ENCODE peak calls at places on chromosome 3, in ten cellular contexts. S is esophagus muscularis mucosa, T is upper lobe of left lung, P is breast epithelium, B is GM23338, J is transverse colon, C is Panc1, O is GM12878, V is K562, Q is HCT116. U is an unnamed sample.

GRCh38 chr3:190094201-190094718 is 26.4 kb downstream of the P3H2 start:
- DNase-seq in S (no peak), T (no peak), P (no peak), B (no peak), J (no peak), C (no peak), O (no peak), V (no peak), Q (no peak), U (no peak)

GRCh38 chr3:46944191-46944590 is 32.4 kb downstream of the CCDC12 start:
- DNase-seq in S (no peak), T (no peak), P (no peak), B (peak), J (no peak), C (no peak), O (no peak), V (no peak), Q (no peak), U (no peak)

GRCh38 chr3:125165189-125165947 is 47.2 kb downstream of the SLC12A8 start:
- DNase-seq in S (no peak), T (peak), P (no peak), B (peak), J (no peak), C (peak), O (no peak), V (no peak), Q (no peak), U (no peak)

GRCh38 chr3:127666684-127667083 is 6.1 kb upstream of the ABTB1 start:
- DNase-seq in S (no peak), T (no peak), P (no peak), B (no peak), J (no peak), C (no peak), O (no peak), V (no peak), Q (no peak), U (no peak)

GRCh38 chr3:187382609-187383151 is 14.5 kb downstream of the RTP4 start:
- DNase-seq in S (no peak), T (no peak), P (no peak), B (no peak), J (no peak), C (no peak), O (no peak), V (no peak), Q (no peak), U (no peak)

GRCh38 chr3:8186213-8186612 is 315.4 kb upstream of the LMCD1 start:
- DNase-seq in S (no peak), T (no peak), P (no peak), B (no peak), J (no peak), C (no peak), O (no peak), V (no peak), Q (no peak), U (no peak)

GRCh38 chr3:131218196-131218595 is 163.4 kb upstream of the NUDT16 start:
- DNase-seq in S (no peak), T (no peak), P (no peak), B (no peak), J (no peak), C (no peak), O (no peak), V (no peak), Q (no peak), U (no peak)

GRCh38 chr3:149783576-149783975 is 8.8 kb downstream of the ANKUB1 start:
- DNase-seq in S (no peak), T (no peak), P (no peak), B (no peak), J (no peak), C (no peak), O (no peak), V (no peak), Q (no peak), U (no peak)

GRCh38 chr3:88113311-88114162 is 36.2 kb upstream of the C3orf38 start:
- DNase-seq in S (no peak), T (peak), P (peak), B (peak), J (peak), C (peak), O (peak), V (peak), Q (peak), U (peak)

GRCh38 chr3:123861081-123861836 is 22.9 kb downstream of the MYLK start:
- DNase-seq in S (no peak), T (no peak), P (no peak), B (no peak), J (no peak), C (no peak), O (no peak), V (no peak), Q (no peak), U (no peak)

GRCh38 chr3:187628169-187628568 is 42.0 kb downstream of the SST start:
- DNase-seq in S (no peak), T (no peak), P (no peak), B (peak), J (no peak), C (no peak), O (no peak), V (no peak), Q (no peak), U (no peak)

GRCh38 chr3:63861306-63861705 is 2.3 kb downstream of the THOC7 start:
- DNase-seq in S (no peak), T (no peak), P (no peak), B (peak), J (no peak), C (no peak), O (no peak), V (no peak), Q (no peak), U (no peak)

GRCh38 chr3:129663045-129663446 is 56.6 kb upstream of the PLXND1 start:
- DNase-seq in S (no peak), T (no peak), P (peak), B (peak), J (no peak), C (no peak), O (no peak), V (no peak), Q (peak), U (no peak)

GRCh38 chr3:177978948-177979347 is 557.3 kb upstream of the KCNMB2 start:
- DNase-seq in S (no peak), T (no peak), P (no peak), B (no peak), J (no peak), C (no peak), O (no peak), V (no peak), Q (no peak), U (no peak)

GRCh38 chr3:122973893-122974615 is 53.5 kb downstream of the SEMA5B start:
- DNase-seq in S (no peak), T (no peak), P (no peak), B (no peak), J (no peak), C (no peak), O (no peak), V (no peak), Q (no peak), U (no peak)

GRCh38 chr3:158920375-158920774 is 118.5 kb downstream of the MFSD1 start:
- DNase-seq in S (no peak), T (no peak), P (no peak), B (no peak), J (no peak), C (no peak), O (no peak), V (no peak), Q (no peak), U (no peak)

GRCh38 chr3:10514407-10515069 is 9.2 kb upstream of the ATP2B2 start:
- DNase-seq in S (no peak), T (no peak), P (no peak), B (no peak), J (no peak), C (no peak), O (no peak), V (no peak), Q (no peak), U (no peak)

GRCh38 chr3:69012111-69012835 is 1.2 kb downstream of the EOGT start:
- DNase-seq in S (no peak), T (peak), P (peak), B (peak), J (peak), C (no peak), O (no peak), V (no peak), Q (no peak), U (no peak)

GRCh38 chr3:194738254-194739093 is 52.8 kb downstream of the FAM43A start:
- DNase-seq in S (no peak), T (no peak), P (peak), B (no peak), J (no peak), C (no peak), O (no peak), V (no peak), Q (peak), U (no peak)

GRCh38 chr3:17070560-17070959 is 185.8 kb downstream of the PLCL2 start:
- DNase-seq in S (no peak), T (no peak), P (no peak), B (peak), J (peak), C (no peak), O (no peak), V (no peak), Q (no peak), U (no peak)

GRCh38 chr3:197356275-197356674 is 57.9 kb upstream of the DLG1 start:
- DNase-seq in S (no peak), T (peak), P (peak), B (no peak), J (peak), C (no peak), O (no peak), V (no peak), Q (no peak), U (no peak)

GRCh38 chr3:171396048-171396447 is 64.2 kb downstream of the TNIK start:
- DNase-seq in S (no peak), T (no peak), P (no peak), B (no peak), J (no peak), C (no peak), O (no peak), V (no peak), Q (no peak), U (no peak)

GRCh38 chr3:78724886-78725285 is 1042.9 kb downstream of the ROBO1 start:
- DNase-seq in S (no peak), T (no peak), P (no peak), B (peak), J (no peak), C (no peak), O (no peak), V (no peak), Q (no peak), U (no peak)

GRCh38 chr3:34106879-34107278 is 308.4 kb downstream of the PDCD6IP start:
- DNase-seq in S (no peak), T (peak), P (no peak), B (peak), J (peak), C (peak), O (peak), V (peak), Q (peak), U (peak)

GRCh38 chr3:153348457-153349137 is 186.6 kb downstream of the RAP2B start:
- DNase-seq in S (no peak), T (no peak), P (no peak), B (peak), J (no peak), C (no peak), O (no peak), V (no peak), Q (no peak), U (no peak)

GRCh38 chr3:195762249-195762585 is 41.4 kb downstream of the MUC20 start:
- DNase-seq in S (no peak), T (no peak), P (no peak), B (no peak), J (no peak), C (no peak), O (no peak), V (no peak), Q (no peak), U (no peak)
- H3K27ac ChIP-seq in S (no peak), T (no peak), P (no peak), B (no peak), J (no peak), C (no peak), O (no peak), V (no peak), Q (no peak), U (no peak)

DNA sequence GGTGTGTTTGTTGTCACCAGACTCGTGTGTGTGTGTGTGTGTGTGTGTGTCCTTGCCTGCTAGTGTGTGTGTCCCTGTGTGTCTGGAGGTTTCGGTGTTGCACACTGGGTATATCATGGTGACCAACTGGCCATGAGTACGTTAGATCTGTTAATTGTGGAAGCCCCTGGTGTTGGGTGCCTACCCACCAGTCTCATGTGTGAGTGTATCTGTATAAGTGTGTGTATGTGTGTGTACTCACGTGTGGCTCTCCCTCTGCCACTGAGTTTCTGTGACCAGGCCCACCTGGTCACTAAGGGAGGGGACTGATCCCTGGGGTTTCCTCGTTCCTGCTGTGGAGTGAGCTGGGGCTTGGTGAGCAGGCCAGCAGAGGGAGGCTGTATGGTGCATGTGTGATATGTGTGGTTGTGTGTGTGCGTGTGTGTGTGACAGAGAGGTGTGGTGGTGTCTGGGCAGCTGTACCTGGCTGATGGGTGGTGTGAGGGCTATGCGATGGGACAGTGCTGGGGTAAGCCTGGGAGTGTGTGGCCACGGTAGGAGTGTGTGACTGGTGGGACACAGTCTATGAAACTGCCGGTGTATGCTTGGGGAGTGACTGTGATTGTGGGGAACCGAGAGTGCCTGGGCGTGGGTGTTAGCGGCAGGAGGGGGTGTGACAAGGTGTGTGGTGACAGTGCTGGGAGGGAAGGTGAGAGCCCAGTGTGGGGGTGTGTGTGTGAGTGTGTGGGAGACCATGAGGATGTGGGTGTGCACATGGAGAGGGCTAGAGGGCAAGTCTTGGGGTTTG is 1.9 kb downstream of the PRKCD start:
- DNase-seq in S (no peak), T (no peak), P (no peak), B (no peak), J (peak), C (no peak), O (no peak), V (peak), Q (no peak), U (no peak)
- TF ChIP-seq POLR2AphosphoS5 in S (no peak), T (no peak), P (no peak), B (no peak), J (peak), C (no peak), O (peak), V (no peak), Q (no peak), U (peak)

DNA sequence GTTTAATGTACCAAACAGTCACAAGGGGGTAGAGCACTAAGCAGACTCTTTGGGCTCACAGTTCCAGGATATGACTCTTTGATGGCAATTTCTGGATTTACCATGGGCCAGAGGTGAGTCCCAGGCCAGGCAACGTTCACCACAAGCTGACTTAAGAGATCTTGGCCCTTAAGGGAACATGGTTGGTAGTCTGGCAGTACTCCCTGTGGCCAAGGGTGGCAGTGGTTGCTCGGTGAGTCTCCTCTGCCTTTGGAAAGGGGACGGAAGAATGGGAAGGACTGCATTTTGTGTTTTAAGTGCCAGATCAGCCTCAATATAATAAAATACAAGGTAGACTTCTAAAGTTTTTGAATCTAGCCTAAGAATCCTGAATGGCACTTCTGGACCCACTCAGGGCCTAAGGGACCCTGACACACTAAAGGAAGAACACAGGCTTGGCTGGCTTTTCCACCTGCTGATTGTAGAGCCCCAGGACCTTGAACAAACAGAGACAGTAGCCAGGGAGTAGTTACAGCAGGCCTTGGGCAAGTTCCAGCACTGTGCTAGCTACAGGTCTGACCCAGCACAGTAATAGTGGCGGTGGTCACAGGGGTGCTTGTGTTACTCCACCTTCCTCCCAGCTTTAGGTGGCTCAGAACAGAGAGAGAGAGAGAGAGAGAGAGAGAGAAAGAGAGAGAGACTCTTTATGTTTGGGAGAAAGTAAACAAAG is 730.7 kb upstream of the ALCAM start:
- DNase-seq in S (no peak), T (no peak), P (no peak), B (peak), J (no peak), C (no peak), O (no peak), V (no peak), Q (no peak), U (no peak)
- TF ChIP-seq CTCF in S (no peak), T (no peak), P (no peak), B (peak), J (no peak), C (no peak), O (no peak), V (no peak), Q (peak), U (no peak)

GRCh38 chr3:170076715-170077238 is 39.0 kb downstream of the GPR160 start:
- DNase-seq in S (no peak), T (no peak), P (no peak), B (no peak), J (no peak), C (no peak), O (no peak), V (no peak), Q (no peak), U (no peak)
- H3K27ac ChIP-seq in S (no peak), T (no peak), P (no peak), B (peak), J (peak), C (no peak), O (no peak), V (peak), Q (no peak), U (no peak)

GRCh38 chr3:186052096-186052495 is 56.8 kb downstream of the ETV5 start:
- DNase-seq in S (peak), T (no peak), P (no peak), B (no peak), J (no peak), C (no peak), O (no peak), V (no peak), Q (no peak), U (no peak)

GRCh38 chr3:186058225-186058624 is 50.7 kb downstream of the ETV5 start:
- DNase-seq in S (no peak), T (no peak), P (no peak), B (no peak), J (no peak), C (no peak), O (no peak), V (no peak), Q (no peak), U (no peak)

GRCh38 chr3:186057594-186057993 is 51.3 kb downstream of the ETV5 start:
- DNase-seq in S (no peak), T (no peak), P (no peak), B (peak), J (no peak), C (no peak), O (no peak), V (no peak), Q (no peak), U (peak)

GRCh38 chr3:186053954-186054353 is 54.9 kb downstream of the ETV5 start:
- DNase-seq in S (no peak), T (no peak), P (no peak), B (peak), J (no peak), C (no peak), O (no peak), V (no peak), Q (no peak), U (no peak)

DNA sequence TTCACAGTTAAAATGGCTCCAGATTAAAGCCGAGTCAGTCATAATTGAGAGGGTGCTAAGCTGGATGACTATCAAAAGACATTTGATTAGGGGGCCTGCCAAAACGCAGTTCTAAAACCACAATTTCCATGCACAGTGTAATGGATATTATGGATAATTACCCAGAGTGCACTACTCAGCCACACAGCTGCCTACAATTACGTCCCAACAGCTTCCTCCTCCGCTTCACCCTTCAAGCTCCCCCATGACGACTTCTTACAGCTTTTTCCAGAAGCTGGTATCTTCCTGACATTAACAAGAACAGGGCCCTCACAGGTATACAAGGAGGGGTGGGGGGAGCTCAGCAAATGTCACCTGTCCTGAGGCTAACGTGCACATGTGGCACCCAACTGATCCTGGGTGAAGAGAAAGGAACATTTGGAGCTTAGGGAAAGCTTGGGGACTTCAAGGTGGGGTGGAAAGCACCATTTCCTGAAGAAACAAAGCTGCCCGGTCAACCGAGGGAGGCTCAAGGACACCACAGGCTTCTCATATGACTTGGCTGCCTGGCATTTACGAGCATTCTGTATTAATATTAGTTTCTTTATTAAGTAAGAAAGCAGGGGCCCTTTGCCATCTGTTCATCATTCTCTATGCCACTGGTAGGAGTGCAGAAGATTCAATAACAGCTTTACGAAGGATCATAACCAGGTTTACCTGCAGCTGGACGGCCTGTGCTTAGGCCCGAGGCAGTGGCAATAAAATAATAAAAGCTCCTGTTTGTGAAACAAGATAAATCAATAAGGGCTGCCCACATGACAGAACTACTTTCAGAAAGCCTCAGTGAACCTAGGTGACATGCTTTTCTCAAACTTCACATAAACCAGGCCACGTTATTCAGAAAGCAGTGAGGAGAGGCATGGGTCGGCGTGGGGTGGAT is 54.1 kb downstream of the ETV5 start:
- DNase-seq in S (no peak), T (no peak), P (no peak), B (no peak), J (no peak), C (no peak), O (no peak), V (no peak), Q (no peak), U (no peak)
- TF ChIP-seq POLR2AphosphoS5 in S (no peak), T (no peak), P (no peak), B (no peak), J (no peak), C (no peak), O (no peak), V (no peak), Q (no peak), U (no peak)

GRCh38 chr3:73144276-73144675 is 82.8 kb downstream of the EBLN2 start:
- DNase-seq in S (no peak), T (no peak), P (no peak), B (no peak), J (no peak), C (no peak), O (no peak), V (peak), Q (no peak), U (no peak)

GRCh38 chr3:73144828-73145227 is 83.4 kb downstream of the EBLN2 start:
- DNase-seq in S (peak), T (no peak), P (no peak), B (no peak), J (no peak), C (no peak), O (no peak), V (no peak), Q (no peak), U (no peak)

GRCh38 chr3:73143401-73143800 is 81.9 kb downstream of the EBLN2 start:
- DNase-seq in S (no peak), T (no peak), P (no peak), B (no peak), J (no peak), C (no peak), O (no peak), V (no peak), Q (no peak), U (no peak)

GRCh38 chr3:73141531-73141930 is 80.1 kb downstream of the EBLN2 start:
- DNase-seq in S (peak), T (no peak), P (no peak), B (no peak), J (no peak), C (no peak), O (no peak), V (no peak), Q (no peak), U (no peak)

GRCh38 chr3:73143821-73144237 is 82.4 kb downstream of the EBLN2 start:
- DNase-seq in S (no peak), T (no peak), P (no peak), B (no peak), J (no peak), C (no peak), O (no peak), V (peak), Q (no peak), U (no peak)
- TF ChIP-seq CTCF in S (no peak), T (no peak), P (no peak), B (no peak), J (no peak), C (no peak), O (no peak), V (no peak), Q (no peak), U (no peak)